ENCODE peak calls at places on chromosomes 6 and 20, in eight cellular contexts. L is sciatic nerve, Z is endothelial cell, N is fibroblast of mammary gland, D is iris pigment epithelial cell, V is GM20000, J is B cell, Y is non-pigmented ciliary epithelial cell. T is an unnamed sample.

GRCh38 chr20:47775039-47775438 is 10.2 kb downstream of the SULF2 start:
- DNase-seq in L (no peak), Z (no peak), N (no peak), D (no peak), V (no peak), J (no peak), Y (no peak), T (no peak)

GRCh38 chr6:154719433-154719832 is 13.8 kb upstream of the SCAF8 start:
- DNase-seq in L (no peak), Z (no peak), N (no peak), D (no peak), V (no peak), J (no peak), Y (no peak), T (no peak)

GRCh38 chr6:27088068-27088467 is 159.4 kb upstream of the PRSS16 start:
- DNase-seq in L (no peak), Z (no peak), N (no peak), D (no peak), V (no peak), J (no peak), Y (no peak), T (no peak)

GRCh38 chr6:137731960-137732616 is 135.0 kb upstream of the TNFAIP3 start:
- DNase-seq in L (no peak), Z (no peak), N (peak; percentile 87), D (peak; percentile 89), V (no peak), J (no peak), Y (no peak), T (no peak)

GRCh38 chr6:122838060-122838780 is 49.2 kb downstream of the SMPDL3A start:
- DNase-seq in L (no peak), Z (no peak), N (peak; percentile 38), D (peak; percentile 31), V (no peak), J (no peak), Y (no peak), T (peak; percentile 14)

GRCh38 chr6:164344801-164345291 is 930.3 kb downstream of the QKI start:
- DNase-seq in L (no peak), Z (no peak), N (peak; percentile 31), D (no peak), V (no peak), J (no peak), Y (no peak), T (peak; percentile 69)

GRCh38 chr6:35550437-35550836 is 37.7 kb upstream of the TULP1 start:
- DNase-seq in L (no peak), Z (no peak), N (no peak), D (no peak), V (no peak), J (no peak), Y (no peak), T (no peak)

GRCh38 chr20:24465730-24466129 is 3.7 kb upstream of the SYNDIG1 start:
- DNase-seq in L (no peak), Z (no peak), N (peak; percentile 28), D (peak; percentile 32), V (no peak), J (no peak), Y (no peak), T (no peak)

GRCh38 chr6:43264599-43264998 is 21.3 kb downstream of the TTBK1 start:
- DNase-seq in L (no peak), Z (no peak), N (no peak), D (no peak), V (no peak), J (no peak), Y (no peak), T (no peak)

GRCh38 chr6:110180228-110181008 is at the start of gene CDC40:
- DNase-seq in L (peak; percentile 76), Z (peak; percentile 43), N (no peak), D (no peak), V (peak; percentile 67), J (no peak), Y (no peak), T (peak; percentile 62)

GRCh38 chr6:53800976-53801375 is 6.2 kb downstream of the LRRC1 start:
- DNase-seq in L (no peak), Z (no peak), N (no peak), D (no peak), V (no peak), J (no peak), Y (no peak), T (no peak)

GRCh38 chr6:83978997-83979396 is 54.6 kb upstream of the MRAP2 start:
- DNase-seq in L (no peak), Z (no peak), N (no peak), D (no peak), V (no peak), J (no peak), Y (no peak), T (no peak)

T was measured in iPS-NIHi11.